ENCODE peak calls at places on chromosomes 3 and 15, in nine cellular contexts. B is aorta, M is cardiac muscle cell, K is ovary, Y is left ventricle myocardium inferior, S is tibial artery, P is psoas muscle, C is brain microvascular endothelial cell, E is pancreas. J is an unnamed sample.
A peak's percentile ranks its signal among the peaks of the same experiment; 100 is the strongest.

GRCh38 chr15:63986185-63986680 is 60.1 kb downstream of the DAPK2 start:
- DNase-seq in P (no peak), E (no peak), M (no peak), C (no peak), Y (no peak), B (no peak), S (no peak), K (no peak), J (no peak)

GRCh38 chr15:33994005-33994615 is 25.8 kb downstream of the CHRM5 start:
- DNase-seq in M (peak; percentile 57), P (no peak), B (no peak), K (no peak), Y (no peak), C (peak; percentile 54), E (no peak), S (no peak), J (no peak)

GRCh38 chr3:184156522-184156955 is 1.4 kb downstream of the DVL3 start:
- DNase-seq in S (peak; percentile 89), E (peak; percentile 47), C (peak; percentile 32), B (peak; percentile 81), P (peak; percentile 71), Y (peak; percentile 75), K (peak; percentile 89), M (peak; percentile 88), J (no peak)

GRCh38 chr3:181711325-181712135 is at the start of gene SOX2:
- DNase-seq in B (peak; percentile 82), C (no peak), E (peak; percentile 54), P (peak; percentile 56), K (no peak), S (no peak), M (peak; percentile 42), Y (peak; percentile 35), J (peak; percentile 87)

GRCh38 chr3:182045721-182046120 is 334.0 kb downstream of the SOX2 start:
- DNase-seq in S (no peak), B (no peak), C (no peak), E (no peak), P (no peak), M (no peak), K (no peak), Y (no peak), J (no peak)

GRCh38 chr3:71432044-71432970 is 151.2 kb downstream of the FOXP1 start:
- DNase-seq in E (no peak), C (peak; percentile 22), M (no peak), B (no peak), K (no peak), Y (peak; percentile 31), P (no peak), S (no peak), J (no peak)

GRCh38 chr3:127722928-127723603 is 50.3 kb downstream of the ABTB1 start:
- DNase-seq in B (no peak), M (no peak), P (no peak), C (no peak), S (peak; percentile 51), K (no peak), Y (no peak), E (no peak), J (no peak)

GRCh38 chr15:96115642-96116041 is 214.9 kb upstream of the NR2F2 start:
- DNase-seq in E (no peak), S (no peak), Y (no peak), B (no peak), M (peak; percentile 68), K (no peak), C (peak; percentile 84), P (no peak), J (no peak)

GRCh38 chr3:107199962-107200465 is 177.2 kb upstream of the CCDC54 start:
- DNase-seq in Y (no peak), B (no peak), P (no peak), E (no peak), C (no peak), S (no peak), K (no peak), M (no peak), J (no peak)

GRCh38 chr3:191328963-191329653 is at the start of gene CCDC50:
- DNase-seq in K (peak; percentile 93), M (peak; percentile 81), B (peak; percentile 94), E (peak; percentile 88), C (peak; percentile 81), S (peak; percentile 91), P (peak; percentile 88), Y (peak; percentile 91), J (peak; percentile 85)

GRCh38 chr3:142022381-142022780 is 127.0 kb downstream of the TFDP2 start:
- DNase-seq in E (no peak), B (no peak), K (no peak), C (peak; percentile 4), Y (no peak), S (no peak), P (no peak), M (peak; percentile 42), J (no peak)

GRCh38 chr15:48221885-48222284 is 15.8 kb downstream of the SLC12A1 start:
- DNase-seq in P (no peak), C (no peak), B (no peak), Y (no peak), M (no peak), E (no peak), K (no peak), S (no peak), J (no peak)

GRCh38 chr15:26115229-26115943 is 252.3 kb upstream of the ATP10A start:
- DNase-seq in K (no peak), P (no peak), M (no peak), Y (no peak), C (no peak), E (no peak), B (no peak), S (no peak), J (no peak)

GRCh38 chr3:100982710-100983109 is 10.5 kb downstream of the ABI3BP start:
- DNase-seq in B (peak; percentile 86), P (peak; percentile 59), M (peak; percentile 78), S (peak; percentile 87), C (peak; percentile 5), E (peak; percentile 13), K (peak; percentile 82), Y (peak; percentile 66), J (no peak)

GRCh38 chr3:153160451-153161137 is 1.4 kb upstream of the RAP2B start:
- DNase-seq in C (peak; percentile 68), B (peak; percentile 91), E (peak; percentile 67), M (peak; percentile 91), Y (peak; percentile 70), S (peak; percentile 90), K (peak; percentile 81), P (peak; percentile 68), J (peak; percentile 85)

GRCh38 chr3:34882764-34883163 is 756.6 kb upstream of the ARPP21 start:
- DNase-seq in S (no peak), C (peak; percentile 18), E (no peak), K (no peak), B (no peak), P (no peak), Y (no peak), M (peak; percentile 42), J (no peak)

GRCh38 chr3:74402821-74403220 is 211.6 kb downstream of the CNTN3 start:
- DNase-seq in P (no peak), B (no peak), Y (no peak), E (no peak), K (no peak), S (no peak), M (no peak), C (no peak), J (no peak)

GRCh38 chr15:43239732-43240491 is 19.1 kb upstream of the EPB42 start:
- DNase-seq in S (no peak), C (no peak), M (no peak), Y (no peak), K (no peak), B (no peak), E (no peak), P (no peak), J (no peak)

GRCh38 chr15:98787936-98788757 is 139.8 kb downstream of the IGF1R start:
- DNase-seq in Y (no peak), P (no peak), M (no peak), E (no peak), K (no peak), S (no peak), C (no peak), B (no peak), J (no peak)

GRCh38 chr15:31062310-31062964 is 39.1 kb downstream of the TRPM1 start:
- DNase-seq in C (no peak), M (no peak), K (no peak), E (no peak), P (no peak), B (no peak), Y (no peak), S (no peak), J (no peak)

GRCh38 chr15:36880226-36880912 is 220.0 kb downstream of the MEIS2 start:
- DNase-seq in K (no peak), Y (no peak), C (no peak), P (no peak), M (no peak), E (no peak), S (no peak), B (peak; percentile 73), J (peak; percentile 74)

GRCh38 chr3:30493912-30494311 is 112.5 kb upstream of the TGFBR2 start:
- DNase-seq in K (no peak), Y (no peak), B (no peak), E (no peak), C (no peak), S (no peak), M (peak; percentile 89), P (peak; percentile 43), J (no peak)

GRCh38 chr3:50155891-50156290 is 767 bp downstream of the SEMA3F start:
- DNase-seq in B (no peak), S (no peak), Y (no peak), K (no peak), E (no peak), M (no peak), C (no peak), P (no peak), J (no peak)
- H3K27ac ChIP-seq in B (no peak overlapping the region), S (no peak overlapping the region), Y (peak overlapping the region; percentile 88), K (no peak overlapping the region), E (no peak overlapping the region), M (no peak overlapping the region), C (no peak overlapping the region), P (peak overlapping the region; percentile 70), J (peak overlapping the region; percentile 57)

GRCh38 chr15:55401786-55402246 is 6.3 kb downstream of the CCPG1 start:
- DNase-seq in M (no peak), B (no peak), S (no peak), E (no peak), K (no peak), C (no peak), P (no peak), Y (no peak), J (no peak)
- H3K27ac ChIP-seq in M (no peak overlapping the region), B (no peak overlapping the region), S (no peak overlapping the region), E (no peak overlapping the region), K (no peak overlapping the region), C (no peak overlapping the region), P (peak overlapping the region; percentile 64), Y (no peak overlapping the region), J (peak overlapping the region; percentile 80)

GRCh38 chr15:89948796-89949195 is 36.0 kb upstream of the ARPIN start:
- DNase-seq in B (no peak), P (no peak), C (no peak), K (no peak), E (no peak), M (no peak), S (no peak), Y (no peak), J (no peak)
- H3K27ac ChIP-seq in B (no peak overlapping the region), P (no peak overlapping the region), C (no peak overlapping the region), K (no peak overlapping the region), E (no peak overlapping the region), M (no peak overlapping the region), S (no peak overlapping the region), Y (no peak overlapping the region), J (no peak overlapping the region)

DNA sequence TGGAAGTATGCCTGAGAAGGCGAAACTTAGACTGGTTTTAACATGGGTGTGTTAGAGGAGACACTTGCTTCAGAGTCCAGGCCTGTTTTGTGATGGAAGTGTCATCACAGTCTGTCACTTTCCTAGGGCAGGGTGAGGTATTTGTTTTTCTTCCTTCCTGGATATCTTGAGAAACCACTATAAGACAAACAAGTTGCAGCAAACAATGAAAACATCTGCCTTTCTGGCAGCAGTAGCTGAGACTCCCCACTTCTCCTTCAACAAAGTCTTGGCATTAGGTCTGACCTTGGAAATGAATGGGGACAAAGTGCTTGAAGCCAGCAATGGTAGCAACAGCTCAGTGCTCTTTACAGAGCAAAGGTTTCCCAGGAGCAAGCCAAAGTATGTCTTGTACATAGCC is 64.6 kb downstream of the CD200 start:
- DNase-seq in C (no peak), Y (no peak), B (no peak), K (no peak), P (no peak), M (no peak), E (no peak), S (no peak), J (no peak)
- H3K27ac ChIP-seq in C (no peak overlapping the region), Y (peak overlapping the region; percentile 48), B (no peak overlapping the region), K (no peak overlapping the region), P (no peak overlapping the region), M (no peak overlapping the region), E (no peak overlapping the region), S (no peak overlapping the region), J (no peak overlapping the region)